ENCODE peak calls at places on chromosomes 13 and 19, in eight cellular contexts. M, Z, B, E, X, Q, H and A are unnamed samples.
A peak's percentile ranks its signal among the peaks of the same experiment; 100 is the strongest.

GRCh38 chr19:49407079-49407478 is 16.2 kb downstream of the PTH2 start:
- DNase-seq in X (no peak), Z (no peak), E (no peak), B (peak; percentile 57), H (no peak), M (no peak), Q (no peak), A (no peak)

GRCh38 chr13:27036236-27036981 is 135.2 kb downstream of the USP12 start:
- DNase-seq in Z (no peak), H (no peak), B (peak; percentile 81), X (peak; percentile 53), E (no peak), Q (peak; percentile 49), M (no peak), A (no peak)

GRCh38 chr19:9702186-9702585 is 27.3 kb upstream of the ZNF562 start:
- DNase-seq in E (no peak), M (no peak), H (no peak), X (no peak), Q (peak; percentile 16), B (no peak), Z (no peak), A (no peak)

GRCh38 chr13:26445092-26445491 is 112.4 kb upstream of the WASF3 start:
- DNase-seq in Q (no peak), X (no peak), Z (no peak), M (no peak), E (no peak), B (no peak), H (no peak), A (no peak)

GRCh38 chr13:80386001-80386400 is 45.1 kb upstream of the SPRY2 start:
- DNase-seq in E (no peak), H (no peak), Z (no peak), B (no peak), M (no peak), Q (no peak), X (no peak), A (no peak)

GRCh38 chr19:4624301-4624700 is 15.0 kb upstream of the TNFAIP8L1 start:
- DNase-seq in B (peak; percentile 50), H (no peak), X (no peak), Q (no peak), E (no peak), M (peak; percentile 27), Z (peak; percentile 46), A (no peak)

GRCh38 chr19:5632241-5632612 is 9.3 kb downstream of the SAFB start:
- DNase-seq in X (no peak), Z (no peak), M (no peak), B (no peak), H (no peak), E (no peak), Q (no peak), A (no peak)

GRCh38 chr19:6161271-6161850 is 25.9 kb downstream of the ACSBG2 start:
- DNase-seq in Z (no peak), M (peak; percentile 14), Q (peak; percentile 33), X (no peak), E (no peak), B (no peak), H (peak; percentile 58), A (no peak)

GRCh38 chr13:35388979-35389378 is 87.5 kb downstream of the MAB21L1 start:
- DNase-seq in E (no peak), H (no peak), Q (no peak), M (no peak), Z (no peak), B (no peak), X (peak; percentile 61), A (peak; percentile 6)

GRCh38 chr13:30421093-30422055 is 919 bp upstream of the UBE2L5 start:
- DNase-seq in M (peak; percentile 73), H (peak; percentile 94), X (peak; percentile 93), B (peak; percentile 97), Q (peak; percentile 58), E (no peak), Z (peak; percentile 87), A (peak; percentile 52)

GRCh38 chr19:3818479-3818878 is 32.3 kb upstream of the MATK start:
- DNase-seq in X (peak; percentile 16), M (no peak), Z (peak; percentile 17), Q (peak; percentile 42), B (peak; percentile 98), H (no peak), E (no peak), A (peak; percentile 65)

GRCh38 chr13:63605962-63606361 is 2190.3 kb upstream of the PCDH20 start:
- DNase-seq in Z (no peak), Q (no peak), H (no peak), B (no peak), M (no peak), E (no peak), X (no peak), A (no peak)

GRCh38 chr19:16197188-16197621 is 506 bp upstream of the AP1M1 start:
- DNase-seq in Q (peak; percentile 61), E (peak; percentile 2), X (peak; percentile 93), H (no peak), Z (no peak), M (no peak), B (peak; percentile 97), A (peak; percentile 61)

GRCh38 chr13:27973956-27974662 is 5.0 kb upstream of the CDX2 start:
- DNase-seq in H (no peak), Z (no peak), Q (no peak), X (no peak), B (peak; percentile 76), E (no peak), M (no peak), A (no peak)

GRCh38 chr13:65378943-65379519 is 1851.1 kb downstream of the PCDH9 start:
- DNase-seq in X (peak; percentile 1), B (no peak), E (no peak), Q (peak; percentile 3), Z (no peak), H (no peak), M (no peak), A (no peak)

GRCh38 chr19:42253245-42254082 is 1.5 kb downstream of the ERF start:
- DNase-seq in Z (peak; percentile 75), X (peak; percentile 24), E (no peak), M (peak; percentile 64), H (peak; percentile 74), Q (no peak), B (peak; percentile 96), A (no peak)

GRCh38 chr19:39131255-39131755 is 5.7 kb downstream of the PAK4 start:
- DNase-seq in Q (no peak), B (no peak), Z (no peak), X (no peak), E (no peak), H (no peak), M (peak; percentile 80), A (peak; percentile 22)

DNA sequence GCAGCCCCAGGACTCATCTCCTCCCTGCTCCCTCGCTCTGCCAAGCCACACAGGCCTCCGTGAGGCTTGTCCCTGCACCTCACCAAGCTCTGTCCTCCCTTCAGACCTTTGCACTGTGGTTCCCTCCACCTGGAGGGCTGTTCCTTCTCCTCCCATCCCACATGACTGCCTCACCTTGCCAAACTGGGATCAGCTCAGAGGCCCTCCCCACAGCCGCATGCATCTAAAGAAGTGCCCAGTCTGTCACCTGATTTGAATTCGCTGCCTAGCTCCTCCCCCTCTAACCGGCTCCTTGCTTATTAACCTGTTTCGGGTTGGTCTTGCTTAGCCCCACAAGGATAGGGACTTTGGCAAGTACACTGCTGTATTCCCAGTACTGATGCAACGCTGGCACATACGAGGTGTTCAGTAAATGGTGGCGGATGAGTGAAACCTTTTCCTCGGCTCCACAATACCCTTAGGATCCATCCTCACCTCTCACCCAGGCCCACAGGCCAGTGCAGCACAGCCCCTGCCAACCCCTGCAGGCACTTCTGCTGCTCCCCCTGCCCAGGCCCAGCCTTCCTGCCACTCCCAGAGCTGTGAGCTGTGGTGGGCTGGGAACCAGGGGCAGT is 4.4 kb downstream of the AKT2 start:
- DNase-seq in H (no peak), X (no peak), Q (no peak), B (no peak), Z (no peak), E (no peak), M (no peak), A (no peak)
- H3K4me3 ChIP-seq in H (no peak overlapping the region), X (no peak overlapping the region), Q (no peak overlapping the region), B (no peak overlapping the region), Z (no peak overlapping the region), E (no peak overlapping the region), M (no peak overlapping the region), A (no peak overlapping the region)

GRCh38 chr13:48411281-48412099 is 1.4 kb downstream of the LPAR6 start:
- DNase-seq in H (no peak), Z (no peak), B (no peak), E (no peak), M (no peak), Q (peak; percentile 32), X (no peak), A (no peak)
- H3K4me3 ChIP-seq in H (peak overlapping the region; percentile 49), Z (peak overlapping the region; percentile 10), B (peak overlapping the region; percentile 79), E (peak overlapping the region; percentile 54), M (peak overlapping the region; percentile 35), Q (peak overlapping the region; percentile 66), X (peak overlapping the region; percentile 66), A (peak overlapping the region; percentile 63)

GRCh38 chr13:60433505-60433904 is 36.5 kb downstream of the TDRD3 start:
- DNase-seq in Z (no peak), B (no peak), M (no peak), X (no peak), Q (peak; percentile 32), H (no peak), E (no peak), A (no peak)
- H3K4me3 ChIP-seq in Z (no peak overlapping the region), B (no peak overlapping the region), M (no peak overlapping the region), X (no peak overlapping the region), Q (peak overlapping the region; percentile 19), H (no peak overlapping the region), E (no peak overlapping the region), A (no peak overlapping the region)

DNA sequence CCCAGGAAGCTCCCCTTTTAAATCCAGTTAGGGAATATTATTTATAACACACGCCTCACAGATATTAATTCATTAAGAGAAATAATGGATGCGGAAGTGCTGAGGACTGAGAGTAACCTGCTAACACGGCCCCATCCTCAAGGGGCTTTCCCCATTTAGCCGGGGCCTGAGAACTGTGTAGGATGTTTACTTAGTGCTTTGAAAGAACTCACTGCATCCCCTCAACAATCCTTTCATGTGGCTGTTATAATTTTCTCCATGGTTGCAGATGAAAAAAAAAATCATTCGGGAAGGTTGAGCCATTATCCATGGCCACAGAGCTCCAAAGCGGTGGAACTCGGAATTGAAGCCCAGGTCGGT is 98.2 kb downstream of the ING1 start:
- DNase-seq in B (no peak), M (no peak), H (no peak), E (no peak), Q (no peak), X (no peak), Z (no peak), A (no peak)
- H3K4me3 ChIP-seq in B (no peak overlapping the region), M (no peak overlapping the region), H (no peak overlapping the region), E (no peak overlapping the region), Q (no peak overlapping the region), X (no peak overlapping the region), Z (no peak overlapping the region), A (no peak overlapping the region)